ENCODE peak calls at places on chromosomes 6 and 20, in five cellular contexts. One of them, this sample, is unnamed.
A peak's percentile ranks its signal among the peaks of the same experiment; 100 is the strongest.

GRCh38 chr6:37477186-37477585 is 22.5 kb downstream of the CCDC167 start:
- DNase-seq in breast epithelium: no peak
- DNase-seq in GM23338: no peak
- DNase-seq in lower lobe of right lung: no peak
- DNase-seq in coronary artery: no peak
- DNase-seq in this sample: no peak

GRCh38 chr20:25198663-25199363 is 3.3 kb downstream of the ENTPD6 start:
- DNase-seq in breast epithelium: no peak
- DNase-seq in GM23338: no peak
- DNase-seq in lower lobe of right lung: no peak
- DNase-seq in coronary artery: no peak
- DNase-seq in this sample: no peak

GRCh38 chr20:63740070-63740500 is 509 bp downstream of the SLC2A4RG start:
- DNase-seq in breast epithelium: no peak
- DNase-seq in GM23338: peak; percentile 56
- DNase-seq in lower lobe of right lung: peak; percentile 68
- DNase-seq in coronary artery: peak; percentile 74
- DNase-seq in this sample: peak; percentile 46

GRCh38 chr20:47724398-47724797 is 60.9 kb downstream of the SULF2 start:
- DNase-seq in breast epithelium: no peak
- DNase-seq in GM23338: no peak
- DNase-seq in lower lobe of right lung: no peak
- DNase-seq in coronary artery: no peak
- DNase-seq in this sample: no peak

GRCh38 chr20:50695144-50695872 is 4.0 kb upstream of the RIPOR3 start:
- DNase-seq in breast epithelium: peak; percentile 39
- DNase-seq in GM23338: no peak
- DNase-seq in lower lobe of right lung: no peak
- DNase-seq in coronary artery: no peak
- DNase-seq in this sample: no peak

GRCh38 chr6:16949696-16950095 is 152.2 kb upstream of the STMND1 start:
- DNase-seq in breast epithelium: no peak
- DNase-seq in GM23338: no peak
- DNase-seq in lower lobe of right lung: no peak
- DNase-seq in coronary artery: no peak
- DNase-seq in this sample: no peak

GRCh38 chr20:50692553-50692933 is 1.2 kb upstream of the RIPOR3 start:
- DNase-seq in breast epithelium: no peak
- DNase-seq in GM23338: no peak
- DNase-seq in lower lobe of right lung: no peak
- DNase-seq in coronary artery: no peak
- DNase-seq in this sample: no peak

GRCh38 chr20:36819662-36820061 is 46.1 kb upstream of the DSN1 start:
- DNase-seq in breast epithelium: no peak
- DNase-seq in GM23338: peak; percentile 45
- DNase-seq in lower lobe of right lung: no peak
- DNase-seq in coronary artery: no peak
- DNase-seq in this sample: no peak

GRCh38 chr20:24100370-24101011 is 111.9 kb upstream of the GGTLC1 start:
- DNase-seq in breast epithelium: no peak
- DNase-seq in GM23338: peak; percentile 63
- DNase-seq in lower lobe of right lung: peak; percentile 55
- DNase-seq in coronary artery: no peak
- DNase-seq in this sample: no peak

GRCh38 chr20:49381558-49382493 is 100.6 kb downstream of the KCNB1 start:
- DNase-seq in breast epithelium: peak; percentile 87
- DNase-seq in GM23338: no peak
- DNase-seq in lower lobe of right lung: no peak
- DNase-seq in coronary artery: peak; percentile 85
- DNase-seq in this sample: peak; percentile 90

GRCh38 chr20:44151621-44152416 is 35.2 kb downstream of the JPH2 start:
- DNase-seq in breast epithelium: peak; percentile 67
- DNase-seq in GM23338: no peak
- DNase-seq in lower lobe of right lung: no peak
- DNase-seq in coronary artery: peak; percentile 84
- DNase-seq in this sample: no peak

GRCh38 chr6:132362318-132363185 is 38.7 kb downstream of the MOXD1 start:
- DNase-seq in breast epithelium: no peak
- DNase-seq in GM23338: no peak
- DNase-seq in lower lobe of right lung: no peak
- DNase-seq in coronary artery: no peak
- DNase-seq in this sample: no peak

GRCh38 chr6:4781967-4782537 is 5.8 kb downstream of the CDYL start:
- DNase-seq in breast epithelium: no peak
- DNase-seq in GM23338: no peak
- DNase-seq in lower lobe of right lung: no peak
- DNase-seq in coronary artery: no peak
- DNase-seq in this sample: no peak

GRCh38 chr6:113047148-113047547 is 700.0 kb downstream of the RFPL4B start:
- DNase-seq in breast epithelium: no peak
- DNase-seq in GM23338: no peak
- DNase-seq in lower lobe of right lung: no peak
- DNase-seq in coronary artery: no peak
- DNase-seq in this sample: no peak

GRCh38 chr20:43840382-43841070 is 74.1 kb upstream of the TOX2 start:
- DNase-seq in breast epithelium: no peak
- DNase-seq in GM23338: peak; percentile 83
- DNase-seq in lower lobe of right lung: no peak
- DNase-seq in coronary artery: no peak
- DNase-seq in this sample: no peak

GRCh38 chr6:123997223-123997622 is 193.6 kb downstream of the NKAIN2 start:
- DNase-seq in breast epithelium: no peak
- DNase-seq in GM23338: no peak
- DNase-seq in lower lobe of right lung: no peak
- DNase-seq in coronary artery: no peak
- DNase-seq in this sample: no peak

GRCh38 chr6:130426078-130426726 is 60.4 kb downstream of the TMEM200A start:
- DNase-seq in breast epithelium: no peak
- DNase-seq in GM23338: no peak
- DNase-seq in lower lobe of right lung: no peak
- DNase-seq in coronary artery: no peak
- DNase-seq in this sample: no peak

GRCh38 chr6:27495386-27496135 is 22.7 kb upstream of the ZNF184 start:
- DNase-seq in breast epithelium: no peak
- DNase-seq in GM23338: peak; percentile 91
- DNase-seq in lower lobe of right lung: no peak
- DNase-seq in coronary artery: no peak
- DNase-seq in this sample: peak; percentile 60

GRCh38 chr6:80214436-80215022 is 108.1 kb downstream of the BCKDHB start:
- DNase-seq in breast epithelium: no peak
- DNase-seq in GM23338: peak; percentile 82
- DNase-seq in lower lobe of right lung: no peak
- DNase-seq in coronary artery: no peak
- DNase-seq in this sample: no peak

GRCh38 chr6:139679516-139680179 is 305.2 kb upstream of the CITED2 start:
- DNase-seq in breast epithelium: no peak
- DNase-seq in GM23338: no peak
- DNase-seq in lower lobe of right lung: no peak
- DNase-seq in coronary artery: no peak
- DNase-seq in this sample: no peak

GRCh38 chr6:72950114-72950860 is 275.0 kb downstream of the KHDC1L start:
- DNase-seq in breast epithelium: no peak
- DNase-seq in GM23338: no peak
- DNase-seq in lower lobe of right lung: no peak
- DNase-seq in coronary artery: no peak
- DNase-seq in this sample: no peak

GRCh38 chr20:54137115-54137514 is 36.7 kb downstream of the CYP24A1 start:
- DNase-seq in breast epithelium: no peak
- DNase-seq in GM23338: no peak
- DNase-seq in lower lobe of right lung: no peak
- DNase-seq in coronary artery: no peak
- DNase-seq in this sample: no peak

GRCh38 chr20:54132612-54133433 is 41.0 kb downstream of the CYP24A1 start:
- DNase-seq in breast epithelium: peak; percentile 42
- DNase-seq in GM23338: peak; percentile 76
- DNase-seq in lower lobe of right lung: no peak
- DNase-seq in coronary artery: no peak
- DNase-seq in this sample: no peak

GRCh38 chr20:54134445-54135220 is 39.2 kb downstream of the CYP24A1 start:
- DNase-seq in breast epithelium: no peak
- DNase-seq in GM23338: no peak
- DNase-seq in lower lobe of right lung: no peak
- DNase-seq in coronary artery: no peak
- DNase-seq in this sample: no peak

GRCh38 chr20:54131675-54132611 is 41.8 kb downstream of the CYP24A1 start:
- DNase-seq in breast epithelium: no peak
- DNase-seq in GM23338: no peak
- DNase-seq in lower lobe of right lung: no peak
- DNase-seq in coronary artery: no peak
- DNase-seq in this sample: no peak

DNA sequence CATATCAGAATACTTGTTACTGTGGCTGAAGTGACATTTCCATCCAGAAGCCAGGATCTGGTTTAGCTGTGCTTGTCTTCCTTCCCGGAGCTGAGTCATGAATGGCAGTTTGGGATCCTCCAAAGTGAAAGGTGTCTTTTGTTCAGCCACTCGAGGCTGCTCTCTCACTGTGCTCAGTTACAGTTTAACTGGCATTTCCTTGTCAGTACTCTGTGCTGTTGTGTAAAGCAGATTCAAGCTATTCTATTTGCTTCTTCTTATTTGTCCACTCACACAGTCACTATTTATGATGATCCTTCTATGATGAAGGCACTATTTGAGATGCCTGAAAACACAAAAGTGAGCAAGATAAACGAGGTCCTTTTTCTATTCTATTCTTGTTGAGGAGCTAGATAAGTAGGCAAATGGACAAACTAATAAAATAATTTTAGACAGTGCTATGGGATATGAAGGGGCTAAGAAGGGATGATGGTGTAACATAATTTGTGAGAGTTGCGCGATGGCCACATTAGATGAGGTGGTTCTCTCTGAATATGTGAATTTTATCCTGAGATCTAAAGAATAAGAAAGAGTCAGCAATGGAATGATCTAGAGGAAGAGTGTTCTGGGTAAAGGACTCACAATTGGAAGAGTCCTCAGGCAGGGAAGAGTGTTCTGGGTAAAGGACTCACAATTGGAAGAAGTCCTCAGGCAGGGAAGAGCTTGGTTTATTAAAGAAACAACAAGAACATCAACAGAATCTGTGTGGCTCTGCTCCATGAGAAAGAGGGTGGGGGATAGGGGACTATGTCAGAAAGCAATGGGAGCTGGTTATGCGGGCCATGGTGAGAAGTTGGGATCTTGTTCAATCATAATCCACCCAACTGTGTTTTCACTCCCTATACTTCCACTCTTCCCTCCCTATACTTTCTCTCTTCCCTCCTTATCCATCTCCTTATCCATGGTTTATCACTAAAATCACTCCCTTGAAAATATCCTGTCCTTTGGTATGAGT is 40.1 kb downstream of the CYP24A1 start:
- DNase-seq in breast epithelium: peak; percentile 34
- DNase-seq in GM23338: no peak
- DNase-seq in lower lobe of right lung: no peak
- DNase-seq in coronary artery: no peak
- DNase-seq in this sample: no peak
- H3K27ac ChIP-seq in breast epithelium: peak overlapping the region; percentile 77
- H3K27ac ChIP-seq in GM23338: no peak overlapping the region
- H3K27ac ChIP-seq in lower lobe of right lung: peak overlapping the region; percentile 28
- H3K27ac ChIP-seq in coronary artery: peak overlapping the region; percentile 59
- H3K27ac ChIP-seq in this sample: peak overlapping the region; percentile 31

GRCh38 chr20:20815711-20816455 is 103.4 kb upstream of the RALGAPA2 start:
- DNase-seq in breast epithelium: no peak
- DNase-seq in GM23338: peak; percentile 72
- DNase-seq in lower lobe of right lung: no peak
- DNase-seq in coronary artery: no peak
- DNase-seq in this sample: no peak
- TF ChIP-seq CTCF in breast epithelium: no peak
- TF ChIP-seq CTCF in GM23338: no peak
- TF ChIP-seq CTCF in lower lobe of right lung: no peak
- TF ChIP-seq CTCF in coronary artery: no peak
- TF ChIP-seq CTCF in this sample: no peak

GRCh38 chr20:35437599-35437998 is 429 bp downstream of the GDF5 start:
- DNase-seq in breast epithelium: peak; percentile 27
- DNase-seq in GM23338: no peak
- DNase-seq in lower lobe of right lung: no peak
- DNase-seq in coronary artery: no peak
- DNase-seq in this sample: no peak
- H3K27ac ChIP-seq in breast epithelium: peak overlapping the region; percentile 68
- H3K27ac ChIP-seq in GM23338: no peak overlapping the region
- H3K27ac ChIP-seq in lower lobe of right lung: peak overlapping the region; percentile 46
- H3K27ac ChIP-seq in coronary artery: peak overlapping the region; percentile 76
- H3K27ac ChIP-seq in this sample: no peak overlapping the region

GRCh38 chr6:137949686-137950390 is 82.8 kb downstream of the TNFAIP3 start:
- DNase-seq in breast epithelium: no peak
- DNase-seq in GM23338: no peak
- DNase-seq in lower lobe of right lung: no peak
- DNase-seq in coronary artery: no peak
- DNase-seq in this sample: no peak

GRCh38 chr6:137942736-137943135 is 75.7 kb downstream of the TNFAIP3 start:
- DNase-seq in breast epithelium: no peak
- DNase-seq in GM23338: no peak
- DNase-seq in lower lobe of right lung: no peak
- DNase-seq in coronary artery: no peak
- DNase-seq in this sample: no peak

GRCh38 chr6:137950581-137950980 is 83.5 kb downstream of the TNFAIP3 start:
- DNase-seq in breast epithelium: no peak
- DNase-seq in GM23338: no peak
- DNase-seq in lower lobe of right lung: no peak
- DNase-seq in coronary artery: no peak
- DNase-seq in this sample: no peak

DNA sequence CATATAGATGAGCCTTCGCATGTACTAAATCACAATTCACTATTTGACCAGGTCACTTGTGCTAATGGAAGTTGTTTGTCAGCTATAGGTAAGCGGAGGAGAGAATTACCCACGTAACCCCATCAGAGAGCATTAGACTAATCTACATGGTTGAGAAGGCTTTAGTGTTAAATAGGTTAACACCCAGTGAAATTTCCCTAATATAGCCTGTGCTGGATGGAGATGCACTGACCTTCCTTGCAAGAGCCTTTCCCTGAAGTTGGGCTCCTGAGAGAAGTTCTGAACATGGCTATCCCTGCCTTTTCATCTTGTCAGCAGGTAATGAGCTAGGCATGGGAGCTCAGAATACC is 78.1 kb downstream of the TNFAIP3 start:
- DNase-seq in breast epithelium: no peak
- DNase-seq in GM23338: no peak
- DNase-seq in lower lobe of right lung: no peak
- DNase-seq in coronary artery: no peak
- DNase-seq in this sample: no peak
- TF ChIP-seq CTCF in breast epithelium: no peak
- TF ChIP-seq CTCF in GM23338: no peak
- TF ChIP-seq CTCF in lower lobe of right lung: no peak
- TF ChIP-seq CTCF in coronary artery: no peak
- TF ChIP-seq CTCF in this sample: no peak